ENCODE peak calls at places on chromosome 6, in four cellular contexts. A is H54, D is fibroblast of the aortic adventitia, B is SHP77. T is an unnamed sample.

GRCh38 chr6:524803-525202 is 132.1 kb downstream of the HUS1B start:
- DNase-seq in A (no peak), D (no peak), B (no peak), T (no peak)

GRCh38 chr6:6697620-6698019 is 109.1 kb downstream of the LY86 start:
- DNase-seq in A (no peak), D (no peak), B (no peak), T (no peak)

GRCh38 chr6:5995705-5996686 is 10.7 kb downstream of the NRN1 start:
- DNase-seq in A (peak), D (peak), B (peak), T (no peak)

GRCh38 chr6:3731700-3732099 is 19.8 kb downstream of the PXDC1 start:
- DNase-seq in A (no peak), D (no peak), B (no peak), T (no peak)

GRCh38 chr6:79170915-79171314 is 63.6 kb downstream of the HMGN3 start:
- DNase-seq in A (no peak), D (peak), B (no peak), T (no peak)

GRCh38 chr6:106249658-106250057 is 75.9 kb downstream of the ATG5 start:
- DNase-seq in A (no peak), D (no peak), B (no peak), T (no peak)

GRCh38 chr6:106973841-106974336 is 640 bp downstream of the CD24 start:
- DNase-seq in A (no peak), D (no peak), B (no peak), T (no peak)

GRCh38 chr6:148851683-148852556 is 105.1 kb downstream of the UST start:
- DNase-seq in A (no peak), D (no peak), B (no peak), T (no peak)

GRCh38 chr6:47579040-47579439 is 101.5 kb downstream of the CD2AP start:
- DNase-seq in A (no peak), D (no peak), B (no peak), T (no peak)